ENCODE peak calls at places on chromosomes 4 and X, in seven cellular contexts. A is SK-N-SH, X is HepG2, O is HCT116, F is K562, Z is H1, B is GM12878. T is an unnamed sample.

GRCh38 chr4:145679991-145680455 is at the start of gene C4orf51:
- DNase-seq in O (no peak), F (no peak), B (no peak), Z (no peak), X (peak; percentile 10), A (no peak), T (no peak)

GRCh38 chr4:138230048-138230447 is 12.1 kb downstream of the SLC7A11 start:
- DNase-seq in F (no peak), A (no peak), X (no peak), B (no peak), O (no peak), Z (no peak), T (no peak)

GRCh38 chr4:152630361-152630760 is 49.4 kb downstream of the TMEM154 start:
- DNase-seq in F (peak; percentile 34), A (no peak), X (no peak), B (no peak), O (no peak), Z (no peak), T (no peak)

GRCh38 chrX:39525758-39526157 is 572.0 kb downstream of the BCOR start:
- DNase-seq in B (no peak), O (no peak), F (no peak), X (no peak), A (no peak), Z (no peak), T (no peak)

GRCh38 chrX:148611993-148612392 is 111.6 kb downstream of the AFF2 start:
- DNase-seq in F (no peak), B (no peak), Z (no peak), A (no peak), O (no peak), X (no peak), T (no peak)

GRCh38 chrX:52353838-52354237 is 15.0 kb upstream of the XAGE2 start:
- DNase-seq in X (no peak), B (no peak), Z (no peak), O (no peak), A (no peak), F (no peak), T (no peak)

GRCh38 chrX:10325606-10326005 is 168.8 kb downstream of the CLCN4 start:
- DNase-seq in B (no peak), A (no peak), X (no peak), F (no peak), O (no peak), Z (no peak), T (no peak)

GRCh38 chrX:69216911-69217310 is 51.7 kb upstream of the PJA1 start:
- DNase-seq in F (no peak), X (no peak), A (no peak), O (no peak), Z (no peak), B (no peak), T (no peak)

GRCh38 chr4:155304375-155304774 is 72.4 kb downstream of the MAP9 start:
- DNase-seq in Z (no peak), F (no peak), X (no peak), A (no peak), B (no peak), O (no peak), T (no peak)

GRCh38 chr4:151043803-151044535 is 28.9 kb upstream of the LRBA start:
- DNase-seq in B (no peak), F (no peak), X (peak; percentile 62), O (no peak), Z (no peak), A (no peak), T (no peak)

GRCh38 chr4:156774422-156774821 is 197.2 kb downstream of the PDGFC start:
- DNase-seq in A (no peak), F (no peak), B (no peak), X (peak; percentile 34), Z (no peak), O (no peak), T (no peak)

GRCh38 chr4:127686656-127687055 is 43.5 kb upstream of the SLC25A31 start:
- DNase-seq in Z (no peak), B (no peak), O (peak; percentile 45), X (no peak), A (no peak), F (no peak), T (no peak)

GRCh38 chrX:102345916-102346315 is 93.9 kb downstream of the NXF2B start:
- DNase-seq in Z (peak; percentile 67), X (peak; percentile 6), A (peak; percentile 61), B (no peak), F (peak; percentile 44), O (no peak), T (peak; percentile 42)

GRCh38 chrX:70664726-70665125 is 220.1 kb downstream of the DLG3 start:
- DNase-seq in Z (no peak), A (peak; percentile 13), B (no peak), O (peak; percentile 16), X (peak; percentile 19), F (no peak), T (no peak)

GRCh38 chr4:161827013-161827412 is 336.8 kb downstream of the FSTL5 start:
- DNase-seq in Z (no peak), A (no peak), O (no peak), F (no peak), X (no peak), B (no peak), T (no peak)

GRCh38 chr4:23654791-23655190 is 235.1 kb downstream of the PPARGC1A start:
- DNase-seq in F (no peak), A (no peak), O (no peak), X (no peak), Z (no peak), B (no peak), T (no peak)

GRCh38 chrX:72107320-72107719 is 24.4 kb downstream of the RTL5 start:
- DNase-seq in O (no peak), B (no peak), A (peak; percentile 31), F (peak; percentile 11), Z (no peak), X (no peak), T (no peak)

GRCh38 chr4:139223682-139224317 is 46.8 kb upstream of the ELF2 start:
- DNase-seq in F (no peak), A (no peak), Z (no peak), X (no peak), O (no peak), B (no peak), T (no peak)

GRCh38 chr4:183402771-183403170 is 41.7 kb upstream of the CDKN2AIP start:
- DNase-seq in A (no peak), Z (no peak), B (no peak), X (no peak), O (no peak), F (no peak), T (no peak)

GRCh38 chr4:165609653-165610052 is 230.8 kb downstream of the CPE start:
- DNase-seq in A (no peak), Z (no peak), B (no peak), O (no peak), F (no peak), X (no peak), T (no peak)

GRCh38 chr4:165610679-165611551 is 232.1 kb downstream of the CPE start:
- DNase-seq in O (no peak), X (no peak), B (no peak), A (no peak), Z (no peak), F (no peak), T (no peak)

GRCh38 chr4:165612936-165613335 is 234.1 kb downstream of the CPE start:
- DNase-seq in B (no peak), X (no peak), Z (no peak), A (no peak), O (no peak), F (no peak), T (no peak)
- TF ChIP-seq JUND in B (no peak), X (no peak), Z (no peak), A (no peak), O (no peak), F (no peak), T (no peak)

GRCh38 chr4:19214591-19214990 is 1037.1 kb upstream of the SLIT2 start:
- DNase-seq in A (no peak), Z (no peak), O (no peak), F (no peak), X (no peak), B (no peak), T (no peak)
- TF ChIP-seq JUND in A (no peak), Z (no peak), O (no peak), F (no peak), X (no peak), B (no peak), T (no peak)

GRCh38 chr4:1239949-1240305 is 9.0 kb downstream of the CTBP1 start:
- DNase-seq in A (peak; percentile 12), F (no peak), O (no peak), B (no peak), Z (no peak), X (no peak), T (no peak)
- TF ChIP-seq JUND in A (no peak), F (no peak), O (no peak), B (no peak), Z (no peak), X (no peak), T (no peak)

DNA sequence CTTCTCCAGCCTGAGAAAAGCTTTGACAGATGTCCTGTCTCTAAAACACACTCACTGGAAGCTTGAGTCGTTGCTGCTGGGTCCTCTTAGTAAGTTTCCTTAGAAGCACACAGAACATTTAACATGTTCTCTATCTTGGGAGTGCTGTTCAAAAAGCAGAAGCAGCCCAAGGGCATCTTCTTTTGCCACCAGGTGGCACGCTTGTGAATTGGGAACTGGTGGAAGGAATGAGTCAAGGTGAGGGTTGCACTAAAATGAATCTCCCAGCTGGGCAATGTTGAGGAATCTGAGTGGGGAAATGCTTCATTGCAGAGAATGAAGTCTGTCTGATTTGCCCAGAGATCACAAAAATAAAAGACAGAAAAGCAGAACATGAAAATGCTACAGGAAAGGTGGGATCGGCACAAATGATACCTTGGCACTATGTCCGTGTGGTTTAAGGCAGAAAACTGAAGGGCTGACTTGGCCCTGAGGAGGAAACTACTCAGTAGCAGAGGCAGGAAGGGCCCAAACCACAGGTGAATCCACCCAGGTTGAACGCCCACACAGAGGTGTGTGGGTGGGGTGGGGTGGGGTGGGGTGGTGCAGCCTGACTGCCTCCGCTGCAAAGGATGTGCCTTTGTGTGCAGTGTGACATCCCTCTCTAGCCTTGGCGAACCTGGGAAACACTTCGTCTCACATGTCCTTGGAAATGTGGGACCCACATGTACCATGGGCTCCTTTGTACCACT is 26.0 kb downstream of the KIT start:
- DNase-seq in O (peak; percentile 37), X (peak; percentile 13), B (no peak), A (no peak), Z (no peak), F (no peak), T (peak; percentile 73)
- TF ChIP-seq JUND in O (no peak), X (no peak), B (no peak), A (no peak), Z (no peak), F (no peak), T (no peak)

GRCh38 chrX:153944140-153944799 is at the start of gene RENBP:
- DNase-seq in O (no peak), A (peak; percentile 70), B (no peak), Z (no peak), X (no peak), F (peak; percentile 61), T (no peak)
- TF ChIP-seq JUND in O (no peak), A (no peak), B (no peak), Z (no peak), X (no peak), F (no peak), T (no peak)

T was measured in T47D.